ENCODE peak calls at places on chromosomes 2 and 18, in four cellular contexts. J, X, B and K are unnamed samples. For H3K36me3, the result is how much of the 10 kb centered on the place peaks cover.

GRCh38 chr2:206670531-206671319 is 28.4 kb downstream of the FAM237A start:
- DNase-seq in J (no peak), X (no peak), B (no peak), K (no peak)

GRCh38 chr2:127423476-127423840 is 5.2 kb downstream of the PROC start:
- DNase-seq in J (no peak), X (peak), B (no peak), K (no peak)

GRCh38 chr2:133717497-133717896 is 149.2 kb upstream of the NCKAP5 start:
- DNase-seq in B (no peak), J (no peak), X (no peak), K (no peak)

GRCh38 chr2:119218478-119219064 is 5.1 kb upstream of the STEAP3 start:
- DNase-seq in X (peak), J (peak), B (peak), K (peak)

GRCh38 chr2:186345745-186346144 is 140.3 kb upstream of the ZC3H15 start:
- DNase-seq in X (no peak), B (no peak), J (no peak), K (no peak)

GRCh38 chr2:146579154-146579930 is 1265.5 kb upstream of the ACVR2A start:
- DNase-seq in B (no peak), X (no peak), J (no peak), K (no peak)

GRCh38 chr2:169184074-169184473 is 114.7 kb downstream of the DHRS9 start:
- DNase-seq in B (no peak), J (no peak), X (no peak), K (no peak)

GRCh38 chr2:232183279-232183678 is 195.3 kb upstream of the ALPP start:
- DNase-seq in J (no peak), B (no peak), X (no peak), K (no peak)

GRCh38 chr2:54570925-54571694 is 115.0 kb downstream of the SPTBN1 start:
- DNase-seq in X (peak), J (no peak), B (no peak), K (no peak)

GRCh38 chr2:33426666-33427231 is 49.7 kb upstream of the RASGRP3 start:
- DNase-seq in B (no peak), X (peak), J (no peak), K (no peak)

GRCh38 chr2:98886066-98886554 is 49.9 kb downstream of the CRACDL start:
- DNase-seq in J (no peak), X (no peak), B (no peak), K (no peak)

GRCh38 chr18:11071300-11071699 is 78.1 kb downstream of the PIEZO2 start:
- DNase-seq in J (no peak), X (no peak), B (no peak), K (no peak)

GRCh38 chr18:26003817-26004216 is 86.6 kb downstream of the SS18 start:
- DNase-seq in X (no peak), B (no peak), J (no peak), K (no peak)

GRCh38 chr2:124283090-124283489 is 258.0 kb downstream of the CNTNAP5 start:
- DNase-seq in X (no peak), B (no peak), J (no peak), K (no peak)

GRCh38 chr2:54454922-54455583 is 1.1 kb upstream of the SPTBN1 start:
- DNase-seq in B (peak), X (no peak), J (peak), K (no peak)

GRCh38 chr18:78984941-78985784 is 5.5 kb downstream of the SALL3 start:
- DNase-seq in B (no peak), X (peak), J (no peak), K (no peak)

GRCh38 chr2:207470700-207471070 is 59.1 kb upstream of the CREB1 start:
- DNase-seq in J (no peak), X (no peak), B (no peak), K (no peak)

GRCh38 chr2:150485871-150486538 is 1.5 kb downstream of the RND3 start:
- DNase-seq in J (peak), X (peak), B (peak), K (peak)

GRCh38 chr2:176885661-176886060 is 326.9 kb upstream of the HNRNPA3 start:
- DNase-seq in X (no peak), B (no peak), J (no peak), K (no peak)

GRCh38 chr2:71358931-71359671 is 27.5 kb downstream of the ZNF638 start:
- DNase-seq in J (peak), B (no peak), X (no peak), K (no peak)

GRCh38 chr2:74927617-74928016 is 30.8 kb upstream of the POLE4 start:
- DNase-seq in B (no peak), X (no peak), J (no peak), K (no peak)

GRCh38 chr18:55007582-55007981 is 48.3 kb upstream of the CCDC68 start:
- DNase-seq in X (no peak), B (no peak), J (no peak), K (no peak)

DNA sequence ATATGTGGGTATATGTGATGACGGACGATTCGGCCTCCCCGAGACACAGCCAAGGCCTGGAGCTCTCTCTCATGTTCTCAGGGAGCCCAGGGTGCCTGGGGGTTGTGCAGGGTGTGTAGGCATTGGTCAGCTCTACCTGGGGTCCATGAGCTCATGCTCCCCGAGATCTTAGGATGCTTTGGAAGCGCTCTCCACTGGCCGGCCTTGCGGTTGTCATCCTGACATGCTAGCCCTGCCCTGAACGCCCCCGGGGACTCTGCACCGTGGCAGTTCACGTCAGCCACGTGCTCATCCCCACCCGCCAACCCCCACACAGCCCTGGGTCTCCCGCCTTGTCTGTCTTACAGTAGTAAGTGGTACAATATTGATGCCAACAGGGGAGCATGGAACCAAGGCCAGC is 67.8 kb downstream of the RTP5 start:
- DNase-seq in J (no peak), X (no peak), B (no peak), K (no peak)
- H3K36me3 ChIP-seq in J (under half), X (under half), B (under half), K (under half)

GRCh38 chr2:212549463-212549862 is 10.9 kb upstream of the ERBB4 start:
- DNase-seq in J (no peak), B (no peak), X (no peak), K (no peak)

GRCh38 chr2:212547716-212548458 is 9.3 kb upstream of the ERBB4 start:
- DNase-seq in B (no peak), J (no peak), X (no peak), K (no peak)

GRCh38 chr2:212546669-212547068 is 8.1 kb upstream of the ERBB4 start:
- DNase-seq in J (no peak), B (no peak), X (no peak), K (no peak)

GRCh38 chr2:212554233-212554632 is 15.6 kb upstream of the ERBB4 start:
- DNase-seq in J (no peak), B (no peak), X (no peak), K (no peak)

DNA sequence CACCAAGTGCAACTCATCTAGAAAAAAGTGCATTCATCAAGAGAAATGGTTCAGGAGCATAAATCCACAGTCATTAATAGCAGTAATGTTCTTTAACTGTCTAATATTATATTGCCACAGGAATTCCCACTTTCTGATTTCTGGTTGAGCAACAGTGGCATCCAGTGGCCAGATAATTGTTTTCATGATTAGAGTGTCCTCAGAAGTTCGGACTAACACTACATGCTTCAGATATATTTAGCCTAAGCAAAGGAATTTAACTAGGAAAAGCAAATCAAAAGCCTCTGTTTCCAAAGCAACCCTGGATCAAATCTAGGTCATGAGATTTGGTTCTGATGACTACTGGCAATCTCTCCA is 9.8 kb upstream of the ERBB4 start:
- DNase-seq in B (peak), J (no peak), X (no peak), K (no peak)
- H3K36me3 ChIP-seq in B (under half), J (under half), X (under half), K (under half)

GRCh38 chr2:73766349-73766748 is 13.6 kb downstream of the DUSP11 start:
- DNase-seq in J (no peak), X (no peak), B (no peak), K (no peak)

GRCh38 chr2:73772819-73773218 is 7.1 kb downstream of the DUSP11 start:
- DNase-seq in B (no peak), X (no peak), J (no peak), K (no peak)

GRCh38 chr2:73776381-73776780 is 3.5 kb downstream of the DUSP11 start:
- DNase-seq in B (no peak), J (no peak), X (no peak), K (no peak)

GRCh38 chr2:73766994-73767393 is 12.9 kb downstream of the DUSP11 start:
- DNase-seq in B (no peak), J (no peak), X (no peak), K (no peak)

DNA sequence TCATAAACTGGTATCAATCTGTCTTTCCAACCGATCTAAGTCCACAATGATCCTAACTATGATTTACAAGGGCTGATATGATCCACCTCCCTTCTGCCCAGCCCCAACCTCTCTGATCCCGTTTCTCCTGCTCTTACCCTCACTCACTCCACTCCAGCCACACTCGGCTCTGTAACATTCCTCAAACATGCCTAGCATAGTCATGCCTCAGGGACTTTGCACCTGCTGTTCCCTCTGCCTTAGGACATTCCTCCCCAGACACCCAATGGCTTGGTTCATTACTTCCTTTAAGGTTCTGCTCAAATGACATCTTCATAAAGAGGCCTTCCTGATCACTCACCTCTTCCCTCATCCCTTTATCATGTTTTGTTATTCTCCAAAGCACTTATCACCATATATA is 9.2 kb downstream of the DUSP11 start:
- DNase-seq in J (no peak), X (no peak), B (no peak), K (no peak)
- H3K36me3 ChIP-seq in J (half or more), X (under half), B (half or more), K (half or more)

DNA sequence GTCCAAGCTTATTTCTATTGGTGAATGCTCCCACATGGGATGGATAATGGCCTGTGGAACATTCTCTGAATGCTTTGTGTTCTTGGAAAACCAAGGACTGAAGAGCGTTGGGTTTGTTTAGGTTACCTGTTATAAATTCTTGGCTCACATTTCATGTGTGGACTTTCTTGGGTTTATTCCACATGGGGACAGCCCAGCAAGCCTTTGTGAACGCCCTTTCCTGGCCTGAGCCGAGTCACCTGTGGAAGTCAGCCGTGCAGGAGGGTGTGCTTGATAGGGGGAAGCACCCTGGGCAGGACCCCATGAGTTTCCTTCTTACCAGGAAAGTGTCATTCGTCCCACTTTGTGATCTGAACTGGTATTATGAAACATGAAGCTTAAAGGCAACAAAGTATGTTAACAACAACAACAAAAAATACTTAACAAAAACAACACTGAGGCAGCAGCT is 4.1 kb downstream of the RAB31 start:
- DNase-seq in J (no peak), X (no peak), B (no peak), K (no peak)
- H3K36me3 ChIP-seq in J (under half), X (under half), B (under half), K (under half)

GRCh38 chr2:10426726-10427567 is 21.2 kb downstream of the ODC1 start:
- DNase-seq in J (no peak), X (no peak), B (no peak), K (no peak)
- H3K36me3 ChIP-seq in J (under half), X (under half), B (under half), K (under half)

GRCh38 chr2:203282101-203282500 is 43.3 kb downstream of the CYP20A1 start:
- DNase-seq in J (no peak), B (no peak), X (no peak), K (no peak)

GRCh38 chr2:203279288-203279687 is 40.5 kb downstream of the CYP20A1 start:
- DNase-seq in X (no peak), B (no peak), J (no peak), K (no peak)

GRCh38 chr2:203286532-203286931 is 41.7 kb upstream of the ABI2 start:
- DNase-seq in J (no peak), B (no peak), X (no peak), K (no peak)

DNA sequence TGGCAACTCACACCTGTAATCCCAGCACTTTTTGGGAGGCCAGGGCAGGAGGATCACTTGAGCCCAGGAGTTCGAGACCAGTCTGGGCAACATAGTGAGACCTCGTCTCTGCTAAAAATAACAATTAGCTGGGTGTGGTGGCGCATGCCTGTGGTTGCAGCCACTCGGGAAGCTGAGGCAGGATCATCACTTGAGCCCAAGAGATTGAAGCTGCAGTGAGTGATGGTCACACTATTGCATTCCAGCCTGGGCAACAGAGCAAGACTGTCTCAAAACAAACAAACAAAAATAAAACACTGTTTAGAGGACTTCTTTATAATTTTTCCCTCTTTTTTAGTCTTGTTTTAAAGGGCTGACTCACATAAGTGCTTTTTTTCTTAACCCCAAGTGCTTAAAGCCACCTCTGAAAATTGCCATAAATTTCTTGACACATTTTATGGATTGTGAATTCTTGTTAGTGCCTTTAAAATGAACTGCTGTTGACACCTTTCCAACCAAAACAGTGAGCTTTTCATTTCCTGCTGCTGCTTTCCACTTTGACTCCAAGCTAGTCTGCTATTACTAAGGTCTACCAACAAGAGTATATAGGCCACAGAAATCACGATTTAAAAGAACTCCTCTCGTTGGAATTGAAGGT is 41.7 kb downstream of the CYP20A1 start:
- DNase-seq in B (no peak), J (no peak), X (no peak), K (no peak)
- H3K36me3 ChIP-seq in B (under half), J (half or more), X (under half), K (under half)

DNA sequence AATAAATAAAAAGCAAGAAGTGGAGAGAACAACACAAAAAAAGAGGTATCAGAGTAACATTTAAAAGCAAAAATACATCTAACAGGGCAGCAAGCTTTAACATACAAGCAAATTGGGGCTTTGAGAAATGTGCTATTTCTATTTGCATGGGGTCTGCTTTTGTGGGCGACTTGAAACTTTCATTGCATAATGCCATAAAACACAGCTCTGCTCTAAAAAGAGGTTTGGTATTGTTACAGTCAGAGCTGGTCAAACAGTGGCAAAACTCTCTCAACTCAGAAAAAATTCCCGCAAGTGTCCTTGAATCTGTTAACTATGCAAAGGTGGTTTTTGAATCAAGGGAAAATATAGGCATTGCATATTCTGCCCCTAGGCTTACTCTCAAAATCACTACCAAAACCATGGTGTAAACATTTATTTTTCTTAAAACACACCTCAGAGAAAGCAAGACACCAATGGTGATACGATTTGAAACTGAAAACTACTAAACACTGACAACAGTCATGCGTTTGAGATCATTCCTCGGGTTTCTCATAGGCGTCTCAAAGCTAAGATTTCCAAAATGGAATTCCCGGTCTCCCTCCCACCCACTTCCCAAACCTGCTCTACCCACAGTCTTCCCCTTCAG is 45.5 kb downstream of the RNF152 start:
- DNase-seq in J (no peak), X (no peak), B (no peak), K (no peak)
- H3K36me3 ChIP-seq in J (under half), X (under half), B (under half), K (under half)

GRCh38 chr2:44321360-44321759 is 39.9 kb downstream of the PREPL start:
- DNase-seq in J (no peak), X (no peak), B (no peak), K (no peak)

GRCh38 chr2:44324971-44325426 is 36.3 kb downstream of the PREPL start:
- DNase-seq in B (no peak), X (no peak), J (no peak), K (no peak)

GRCh38 chr2:44325897-44326296 is 35.4 kb downstream of the PREPL start:
- DNase-seq in J (no peak), B (no peak), X (no peak), K (no peak)

GRCh38 chr2:44315945-44316344 is 40.7 kb downstream of the SLC3A1 start:
- DNase-seq in X (no peak), B (no peak), J (no peak), K (no peak)

GRCh38 chr2:44320832-44321231 is 40.5 kb downstream of the PREPL start:
- DNase-seq in J (no peak), B (no peak), X (no peak), K (no peak)
- H3K36me3 ChIP-seq in J (half or more), B (under half), X (under half), K (under half)

GRCh38 chr2:239140346-239141020 is 260.3 kb downstream of the HDAC4 start:
- DNase-seq in J (peak), X (no peak), B (no peak), K (no peak)
- H3K36me3 ChIP-seq in J (half or more), X (under half), B (under half), K (half or more)

DNA sequence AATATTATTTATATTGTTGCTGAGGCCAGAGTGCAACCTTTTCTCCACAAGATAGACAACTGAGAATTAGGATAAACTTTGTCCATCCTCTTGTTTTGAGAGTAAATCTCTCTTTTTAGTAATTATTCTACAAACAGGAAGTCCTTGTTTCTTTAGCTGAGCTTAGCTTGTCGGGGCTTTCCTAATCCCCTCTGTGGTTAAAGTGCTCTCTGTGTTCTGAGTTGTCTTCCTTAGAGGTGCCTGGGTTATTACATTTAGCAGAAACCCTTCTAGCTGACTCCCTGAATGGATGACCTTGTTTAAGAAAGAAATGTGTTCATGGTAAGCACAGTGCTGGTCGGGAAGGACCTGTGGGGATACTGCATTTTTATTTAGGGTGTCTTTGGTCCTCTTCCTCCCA is 12.7 kb downstream of the USP39 start:
- DNase-seq in B (no peak), J (no peak), X (no peak), K (no peak)
- H3K36me3 ChIP-seq in B (half or more), J (half or more), X (half or more), K (under half)